ENCODE peak calls at places on chromosomes 3 and 15, in five cellular contexts. One of them, this sample, is unnamed.

GRCh38 chr3:178297204-178297603 is 239.0 kb upstream of the KCNMB2 start:
- DNase-seq in transverse colon: no peak
- DNase-seq in ovary: no peak
- DNase-seq in uterus: peak; percentile 23
- DNase-seq in body of pancreas: no peak
- DNase-seq in this sample: no peak

GRCh38 chr3:120425877-120426276 is 24.9 kb downstream of the FSTL1 start:
- DNase-seq in transverse colon: no peak
- DNase-seq in uterus: peak; percentile 81
- DNase-seq in body of pancreas: no peak
- DNase-seq in ovary: peak; percentile 51
- DNase-seq in this sample: peak; percentile 87

GRCh38 chr15:38589502-38589901 is 24.9 kb upstream of the RASGRP1 start:
- DNase-seq in transverse colon: no peak
- DNase-seq in uterus: no peak
- DNase-seq in ovary: no peak
- DNase-seq in body of pancreas: no peak
- DNase-seq in this sample: peak; percentile 61

GRCh38 chr3:46110701-46111493 is 83.6 kb upstream of the XCR1 start:
- DNase-seq in transverse colon: peak; percentile 54
- DNase-seq in ovary: no peak
- DNase-seq in body of pancreas: no peak
- DNase-seq in uterus: no peak
- DNase-seq in this sample: peak; percentile 76

GRCh38 chr3:179037361-179037760 is 34.2 kb downstream of the ZMAT3 start:
- DNase-seq in body of pancreas: no peak
- DNase-seq in uterus: peak; percentile 19
- DNase-seq in ovary: no peak
- DNase-seq in transverse colon: peak; percentile 28
- DNase-seq in this sample: no peak

GRCh38 chr15:101490408-101490891 is 943 bp upstream of the PCSK6 start:
- DNase-seq in body of pancreas: no peak
- DNase-seq in uterus: no peak
- DNase-seq in transverse colon: no peak
- DNase-seq in ovary: no peak
- DNase-seq in this sample: no peak

GRCh38 chr3:149559525-149559924 is 85.0 kb downstream of the TM4SF4 start:
- DNase-seq in ovary: no peak
- DNase-seq in uterus: no peak
- DNase-seq in transverse colon: no peak
- DNase-seq in body of pancreas: no peak
- DNase-seq in this sample: no peak

GRCh38 chr15:100056411-100057072 is 285.2 kb downstream of the ADAMTS17 start:
- DNase-seq in transverse colon: no peak
- DNase-seq in body of pancreas: no peak
- DNase-seq in uterus: no peak
- DNase-seq in ovary: no peak
- DNase-seq in this sample: no peak

GRCh38 chr3:76615739-76616138 is 424.2 kb upstream of the ROBO2 start:
- DNase-seq in uterus: no peak
- DNase-seq in ovary: no peak
- DNase-seq in transverse colon: no peak
- DNase-seq in body of pancreas: no peak
- DNase-seq in this sample: no peak

GRCh38 chr3:124395584-124396340 is 334.5 kb upstream of the UMPS start:
- DNase-seq in transverse colon: no peak
- DNase-seq in uterus: peak; percentile 33
- DNase-seq in ovary: no peak
- DNase-seq in body of pancreas: peak; percentile 15
- DNase-seq in this sample: peak; percentile 64

GRCh38 chr15:78551902-78552301 is 11.7 kb downstream of the PSMA4 start:
- DNase-seq in uterus: no peak
- DNase-seq in ovary: no peak
- DNase-seq in body of pancreas: no peak
- DNase-seq in transverse colon: no peak
- DNase-seq in this sample: no peak

GRCh38 chr3:43024183-43024865 is 45.2 kb downstream of the GASK1A start:
- DNase-seq in uterus: no peak
- DNase-seq in transverse colon: no peak
- DNase-seq in body of pancreas: no peak
- DNase-seq in ovary: no peak
- DNase-seq in this sample: no peak

GRCh38 chr3:59480486-59480995 is 430.7 kb upstream of the CFAP20DC start:
- DNase-seq in transverse colon: no peak
- DNase-seq in uterus: no peak
- DNase-seq in body of pancreas: no peak
- DNase-seq in ovary: no peak
- DNase-seq in this sample: no peak

GRCh38 chr15:61796056-61796455 is 264.2 kb downstream of the VPS13C start:
- DNase-seq in body of pancreas: no peak
- DNase-seq in transverse colon: no peak
- DNase-seq in uterus: no peak
- DNase-seq in ovary: no peak
- DNase-seq in this sample: no peak

GRCh38 chr3:55485208-55485791 is 1.8 kb downstream of the WNT5A start:
- DNase-seq in ovary: peak; percentile 80
- DNase-seq in transverse colon: peak; percentile 82
- DNase-seq in uterus: peak; percentile 78
- DNase-seq in body of pancreas: peak; percentile 84
- DNase-seq in this sample: peak; percentile 70

DNA sequence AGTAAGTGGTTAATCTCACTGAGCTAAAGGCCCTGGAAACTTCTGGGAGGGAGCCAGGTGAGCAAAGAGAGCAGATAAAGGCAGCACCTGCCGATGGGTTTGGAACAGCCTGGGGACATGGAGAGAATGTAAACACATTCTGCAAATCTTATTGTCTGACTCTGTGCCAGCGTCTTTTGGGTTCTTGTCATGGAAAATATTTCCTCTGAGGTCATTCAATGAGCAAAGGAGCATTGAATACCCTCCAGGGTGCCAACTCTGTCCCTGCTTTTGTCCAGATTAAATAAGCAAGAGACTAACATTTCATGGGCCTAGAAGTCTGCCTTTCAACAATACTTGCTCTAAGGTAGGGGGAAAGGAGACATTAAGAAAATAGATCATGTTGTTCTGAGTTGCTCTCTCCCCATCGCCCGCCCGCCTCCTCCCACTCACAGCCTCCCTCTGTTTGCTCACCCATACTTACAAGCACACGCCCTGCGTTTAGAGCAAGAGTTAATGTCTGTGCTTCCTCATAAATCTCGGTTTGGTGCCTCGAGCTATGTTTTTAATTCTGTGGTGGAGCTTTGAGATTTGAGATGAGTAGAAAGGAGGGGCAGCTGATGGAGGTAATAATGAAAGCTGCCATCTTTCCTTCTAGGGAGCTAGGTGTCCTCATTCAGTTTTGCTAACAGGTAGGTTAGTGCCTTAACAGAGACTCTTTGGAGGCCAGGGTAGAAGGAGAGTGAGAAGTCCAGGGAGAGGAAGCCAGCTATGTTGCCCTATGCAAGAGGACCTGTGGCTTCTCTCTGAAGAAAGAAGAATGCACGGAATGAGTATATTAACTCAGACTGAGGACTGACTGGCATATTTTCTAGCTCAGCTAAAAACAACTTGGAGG is 132.9 kb downstream of the TPRG1 start:
- DNase-seq in uterus: peak; percentile 70
- DNase-seq in body of pancreas: peak; percentile 77
- DNase-seq in transverse colon: peak; percentile 74
- DNase-seq in ovary: no peak
- DNase-seq in this sample: no peak
- TF ChIP-seq POLR2A in uterus: no peak
- TF ChIP-seq POLR2A in body of pancreas: no peak
- TF ChIP-seq POLR2A in transverse colon: no peak
- TF ChIP-seq POLR2A in ovary: no peak
- TF ChIP-seq POLR2A in this sample: no peak

GRCh38 chr15:52179278-52180195 is 11.7 kb downstream of the GNB5 start:
- DNase-seq in ovary: peak; percentile 88
- DNase-seq in transverse colon: peak; percentile 90
- DNase-seq in body of pancreas: peak; percentile 81
- DNase-seq in uterus: peak; percentile 90
- DNase-seq in this sample: peak; percentile 84
- TF ChIP-seq POLR2A in ovary: peak; percentile 85
- TF ChIP-seq POLR2A in transverse colon: peak; percentile 41
- TF ChIP-seq POLR2A in body of pancreas: peak; percentile 51
- TF ChIP-seq POLR2A in uterus: peak; percentile 74
- TF ChIP-seq POLR2A in this sample: peak; percentile 57

DNA sequence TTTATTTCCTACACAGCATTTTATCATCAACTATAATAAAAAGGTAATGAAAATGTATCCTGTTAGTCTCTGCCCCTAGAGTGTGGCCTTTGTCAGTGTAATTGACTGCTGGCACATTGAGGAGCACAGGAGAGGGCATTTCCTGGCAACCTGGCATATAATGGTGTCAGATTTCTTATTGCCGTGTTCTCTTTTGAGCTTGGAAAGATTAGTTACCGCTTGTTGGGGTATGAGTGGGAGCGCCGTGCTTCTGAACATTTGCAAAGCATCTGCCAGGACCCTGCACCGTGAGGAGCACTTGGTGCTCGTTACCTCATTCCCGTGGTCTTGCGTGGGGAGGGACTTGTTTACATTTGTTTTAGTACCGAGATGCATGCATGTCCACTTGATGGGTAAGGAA is 124.4 kb downstream of the PTPRG start:
- DNase-seq in transverse colon: peak; percentile 20
- DNase-seq in body of pancreas: no peak
- DNase-seq in uterus: no peak
- DNase-seq in ovary: no peak
- DNase-seq in this sample: no peak
- TF ChIP-seq POLR2A in transverse colon: no peak
- TF ChIP-seq POLR2A in body of pancreas: no peak
- TF ChIP-seq POLR2A in uterus: no peak
- TF ChIP-seq POLR2A in ovary: no peak
- TF ChIP-seq POLR2A in this sample: no peak

GRCh38 chr15:89515477-89515876 is 19.1 kb upstream of the RHCG start:
- DNase-seq in uterus: no peak
- DNase-seq in transverse colon: no peak
- DNase-seq in ovary: no peak
- DNase-seq in body of pancreas: no peak
- DNase-seq in this sample: no peak
- TF ChIP-seq POLR2A in uterus: no peak
- TF ChIP-seq POLR2A in transverse colon: no peak
- TF ChIP-seq POLR2A in ovary: no peak
- TF ChIP-seq POLR2A in body of pancreas: no peak
- TF ChIP-seq POLR2A in this sample: no peak

GRCh38 chr15:67946701-67947100 is 106.9 kb upstream of the RNU6-1 start:
- DNase-seq in transverse colon: no peak
- DNase-seq in body of pancreas: no peak
- DNase-seq in ovary: no peak
- DNase-seq in uterus: no peak
- DNase-seq in this sample: no peak
- TF ChIP-seq POLR2A in transverse colon: no peak
- TF ChIP-seq POLR2A in body of pancreas: no peak
- TF ChIP-seq POLR2A in ovary: no peak
- TF ChIP-seq POLR2A in uterus: no peak
- TF ChIP-seq POLR2A in this sample: no peak

GRCh38 chr3:72996473-72997333 is at the start of gene PPP4R2:
- DNase-seq in body of pancreas: peak; percentile 88
- DNase-seq in transverse colon: peak; percentile 90
- DNase-seq in ovary: peak; percentile 86
- DNase-seq in uterus: peak; percentile 80
- DNase-seq in this sample: peak; percentile 90
- TF ChIP-seq POLR2A in body of pancreas: peak; percentile 81
- TF ChIP-seq POLR2A in transverse colon: peak; percentile 84
- TF ChIP-seq POLR2A in ovary: peak; percentile 95
- TF ChIP-seq POLR2A in uterus: peak; percentile 85
- TF ChIP-seq POLR2A in this sample: peak; percentile 89

GRCh38 chr3:184134746-184135148 is 411 bp upstream of the EIF2B5 start:
- DNase-seq in body of pancreas: no peak
- DNase-seq in transverse colon: no peak
- DNase-seq in uterus: no peak
- DNase-seq in ovary: no peak
- DNase-seq in this sample: no peak

GRCh38 chr3:184135149-184135910 is at the start of gene EIF2B5:
- DNase-seq in transverse colon: peak; percentile 94
- DNase-seq in body of pancreas: peak; percentile 88
- DNase-seq in ovary: peak; percentile 86
- DNase-seq in uterus: peak; percentile 91
- DNase-seq in this sample: peak; percentile 89

GRCh38 chr3:184132947-184133346 is 2.2 kb upstream of the EIF2B5 start:
- DNase-seq in body of pancreas: no peak
- DNase-seq in uterus: no peak
- DNase-seq in ovary: no peak
- DNase-seq in transverse colon: no peak
- DNase-seq in this sample: no peak

GRCh38 chr3:184135911-184136260 is 728 bp downstream of the EIF2B5 start:
- DNase-seq in transverse colon: no peak
- DNase-seq in body of pancreas: no peak
- DNase-seq in ovary: no peak
- DNase-seq in uterus: no peak
- DNase-seq in this sample: no peak

GRCh38 chr3:184133840-184134745 is 1.1 kb upstream of the EIF2B5 start:
- DNase-seq in uterus: peak; percentile 83
- DNase-seq in ovary: peak; percentile 76
- DNase-seq in body of pancreas: peak; percentile 87
- DNase-seq in transverse colon: peak; percentile 88
- DNase-seq in this sample: peak; percentile 91
- TF ChIP-seq POLR2A in uterus: no peak
- TF ChIP-seq POLR2A in ovary: peak; percentile 2
- TF ChIP-seq POLR2A in body of pancreas: peak; percentile 30
- TF ChIP-seq POLR2A in transverse colon: peak; percentile 61
- TF ChIP-seq POLR2A in this sample: no peak

GRCh38 chr3:63532521-63532920 is 120.0 kb upstream of the SNTN start:
- DNase-seq in ovary: no peak
- DNase-seq in body of pancreas: no peak
- DNase-seq in transverse colon: no peak
- DNase-seq in uterus: no peak
- DNase-seq in this sample: no peak
- TF ChIP-seq POLR2A in ovary: no peak
- TF ChIP-seq POLR2A in body of pancreas: no peak
- TF ChIP-seq POLR2A in transverse colon: no peak
- TF ChIP-seq POLR2A in uterus: no peak
- TF ChIP-seq POLR2A in this sample: no peak

DNA sequence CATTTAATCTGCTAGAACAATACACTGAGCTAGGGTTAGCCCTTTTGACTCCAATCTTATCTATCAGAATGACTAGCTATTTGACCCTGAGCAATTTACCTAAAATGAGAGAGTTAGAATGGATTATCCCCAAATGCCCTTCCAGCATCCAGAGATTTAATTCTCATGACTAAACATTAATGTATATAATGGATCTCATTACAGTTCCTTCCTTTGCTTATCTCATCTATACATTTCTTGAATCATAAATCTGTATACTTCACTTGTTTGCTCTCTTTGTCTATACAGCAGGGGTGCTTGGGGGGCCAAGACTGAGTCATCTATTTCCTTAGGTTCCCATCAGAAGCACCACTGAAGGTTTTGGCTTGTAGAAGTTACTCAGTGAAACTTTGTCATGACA is 565.8 kb downstream of the IGSF11 start:
- DNase-seq in ovary: no peak
- DNase-seq in uterus: no peak
- DNase-seq in transverse colon: no peak
- DNase-seq in body of pancreas: no peak
- DNase-seq in this sample: no peak
- TF ChIP-seq POLR2A in ovary: no peak
- TF ChIP-seq POLR2A in uterus: no peak
- TF ChIP-seq POLR2A in transverse colon: no peak
- TF ChIP-seq POLR2A in body of pancreas: no peak
- TF ChIP-seq POLR2A in this sample: no peak

GRCh38 chr3:14178247-14179113 is at the start of the genes LSM3 and XPC:
- DNase-seq in uterus: peak; percentile 98
- DNase-seq in ovary: peak; percentile 97
- DNase-seq in body of pancreas: peak; percentile 98
- DNase-seq in transverse colon: peak; percentile 98
- DNase-seq in this sample: peak; percentile 99
- TF ChIP-seq POLR2A in uterus: peak; percentile 99
- TF ChIP-seq POLR2A in ovary: peak; percentile 98
- TF ChIP-seq POLR2A in body of pancreas: peak; percentile 96
- TF ChIP-seq POLR2A in transverse colon: peak; percentile 98
- TF ChIP-seq POLR2A in this sample: peak; percentile 93